ENCODE peak calls at places on chromosomes 3 and 15, in six cellular contexts. I is GM23248, R is A549, K is neural progenitor cell, A is DND-41, E is hepatocyte. G is an unnamed sample.

GRCh38 chr3:140545197-140545596 is 132.7 kb upstream of the TRIM42 start:
- DNase-seq in I (no peak), R (no peak), K (no peak), A (no peak), E (no peak), G (no peak)

GRCh38 chr3:161221881-161222600 is 930 bp downstream of the NMD3 start:
- DNase-seq in R (no peak), I (peak), A (peak), E (peak), K (no peak), G (peak)

GRCh38 chr3:31196881-31197364 is 302.5 kb upstream of the GADL1 start:
- DNase-seq in E (peak), R (no peak), A (no peak), K (no peak), I (peak), G (no peak)

GRCh38 chr3:88984266-88984665 is 123.2 kb upstream of the EPHA3 start:
- DNase-seq in E (no peak), I (no peak), R (no peak), A (no peak), K (no peak), G (no peak)

GRCh38 chr15:42373936-42374335 is 14.6 kb downstream of the CAPN3 start:
- DNase-seq in K (no peak), I (no peak), R (no peak), A (no peak), E (no peak), G (no peak)

GRCh38 chr15:98714906-98715305 is 66.6 kb downstream of the IGF1R start:
- DNase-seq in K (no peak), A (no peak), E (no peak), R (no peak), I (no peak), G (no peak)

GRCh38 chr15:36948982-36949381 is 151.4 kb downstream of the MEIS2 start:
- DNase-seq in I (no peak), K (peak), R (no peak), A (no peak), E (no peak), G (no peak)

GRCh38 chr3:72810659-72811434 is 37.4 kb downstream of the SHQ1 start:
- DNase-seq in K (no peak), I (no peak), E (no peak), A (no peak), R (no peak), G (no peak)

GRCh38 chr3:41338276-41338675 is 139.0 kb downstream of the CTNNB1 start:
- DNase-seq in E (no peak), I (peak), K (no peak), A (no peak), R (no peak), G (no peak)

GRCh38 chr3:161272524-161272923 is 51.4 kb downstream of the NMD3 start:
- DNase-seq in K (no peak), A (no peak), E (no peak), R (no peak), I (no peak), G (no peak)

GRCh38 chr3:164236856-164237255 is 841.4 kb downstream of the SI start:
- DNase-seq in R (no peak), A (no peak), E (no peak), I (no peak), K (no peak), G (no peak)

GRCh38 chr3:146803746-146804145 is 198.6 kb upstream of the PLSCR5 start:
- DNase-seq in K (peak), R (no peak), I (peak), E (no peak), A (no peak), G (no peak)

GRCh38 chr15:81914734-81915234 is 131.0 kb downstream of the MEX3B start:
- DNase-seq in A (no peak), I (no peak), E (no peak), R (no peak), K (no peak), G (no peak)

GRCh38 chr3:134496481-134497071 is 10.7 kb downstream of the CEP63 start:
- DNase-seq in E (no peak), I (no peak), A (no peak), R (no peak), K (no peak), G (no peak)

GRCh38 chr3:50623840-50624474 is 7.0 kb downstream of the MAPKAPK3 start:
- DNase-seq in E (no peak), R (no peak), A (peak), I (peak), K (no peak), G (peak)

GRCh38 chr15:38038659-38039442 is 104.4 kb downstream of the TMCO5A start:
- DNase-seq in E (no peak), K (no peak), I (peak), A (no peak), R (no peak), G (no peak)

GRCh38 chr3:181711325-181712135 is at the start of gene SOX2:
- DNase-seq in A (no peak), R (peak), I (peak), E (peak), K (peak), G (peak)

GRCh38 chr15:57134877-57135276 is 216.4 kb downstream of the TCF12 start:
- DNase-seq in E (no peak), A (no peak), K (no peak), R (no peak), I (no peak), G (no peak)

GRCh38 chr3:195761503-195762248 is 40.9 kb downstream of the MUC20 start:
- DNase-seq in A (peak), E (no peak), K (no peak), R (no peak), I (no peak), G (no peak)

GRCh38 chr3:135576786-135577185 is 388.7 kb upstream of the PPP2R3A start:
- DNase-seq in E (no peak), I (no peak), K (no peak), R (no peak), A (no peak), G (no peak)

GRCh38 chr15:73704869-73705645 is 20.9 kb downstream of the CD276 start:
- DNase-seq in A (peak), K (peak), I (peak), E (peak), R (peak), G (peak)

GRCh38 chr3:169002689-169003088 is 660.8 kb downstream of the MECOM start:
- DNase-seq in I (no peak), R (no peak), K (peak), A (no peak), E (no peak), G (no peak)

GRCh38 chr15:72749700-72750099 is 33.9 kb downstream of the ADPGK start:
- DNase-seq in R (no peak), I (no peak), A (no peak), K (no peak), E (no peak), G (no peak)

GRCh38 chr3:124832782-124833709 is 54.1 kb downstream of the ITGB5 start:
- DNase-seq in E (no peak), K (no peak), I (peak), A (no peak), R (no peak), G (no peak)

GRCh38 chr15:85831415-85832113 is 36.8 kb upstream of the KLHL25 start:
- DNase-seq in R (peak), K (peak), E (peak), A (peak), I (peak), G (no peak)

GRCh38 chr3:54960066-54960465 is 32.2 kb upstream of the LRTM1 start:
- DNase-seq in A (no peak), I (no peak), R (no peak), E (no peak), K (no peak), G (no peak)

GRCh38 chr3:142019794-142020320 is 129.5 kb downstream of the TFDP2 start:
- DNase-seq in K (no peak), E (no peak), I (no peak), A (no peak), R (no peak), G (peak)

GRCh38 chr15:65339436-65339835 is 35.0 kb downstream of the RNU5B-1 start:
- DNase-seq in R (no peak), K (no peak), I (no peak), A (no peak), E (no peak), G (no peak)

GRCh38 chr3:143001369-143002082 is at the start of gene U2SURP:
- DNase-seq in K (peak), I (peak), E (peak), A (peak), R (peak), G (peak)

GRCh38 chr3:128551872-128552271 is 58.9 kb upstream of the GATA2 start:
- DNase-seq in R (no peak), E (no peak), A (no peak), K (no peak), I (no peak), G (no peak)

GRCh38 chr3:133377396-133377795 is 22.5 kb upstream of the BFSP2 start:
- DNase-seq in E (peak), A (no peak), R (peak), I (peak), K (peak), G (peak)

GRCh38 chr15:31434418-31435255 is 108.0 kb downstream of the KLF13 start:
- DNase-seq in K (no peak), E (no peak), A (peak), R (no peak), I (peak), G (peak)

GRCh38 chr3:134453631-134454030 is 32.2 kb downstream of the ANAPC13 start:
- DNase-seq in I (no peak), A (no peak), E (no peak), K (peak), R (no peak), G (no peak)

GRCh38 chr15:88484781-88485246 is 17.3 kb downstream of the MRPS11 start:
- DNase-seq in A (no peak), E (peak), R (no peak), K (peak), I (peak), G (no peak)

GRCh38 chr15:91566116-91566515 is 287.4 kb upstream of the SLCO3A1 start:
- DNase-seq in I (no peak), A (no peak), E (no peak), K (no peak), R (no peak), G (no peak)

GRCh38 chr15:44726136-44726535 is 10.2 kb upstream of the TRIM69 start:
- DNase-seq in E (no peak), A (no peak), I (peak), K (no peak), R (no peak), G (peak)
- H3K27ac ChIP-seq in E (peak), A (peak), I (peak), K (no peak), R (peak), G (peak)

GRCh38 chr3:123587399-123587798 is 2.5 kb upstream of the HACD2 start:
- DNase-seq in R (no peak), I (no peak), K (no peak), A (no peak), E (no peak), G (no peak)
- H3K4me2 ChIP-seq in R (no peak), I (peak), K (no peak), A (no peak), E (peak), G (no peak)

GRCh38 chr15:59953392-59953883 is 50.7 kb upstream of the FOXB1 start:
- DNase-seq in A (no peak), K (no peak), I (no peak), E (peak), R (no peak), G (no peak)
- H3K27ac ChIP-seq in A (no peak), K (no peak), I (no peak), E (peak), R (no peak), G (no peak)

DNA sequence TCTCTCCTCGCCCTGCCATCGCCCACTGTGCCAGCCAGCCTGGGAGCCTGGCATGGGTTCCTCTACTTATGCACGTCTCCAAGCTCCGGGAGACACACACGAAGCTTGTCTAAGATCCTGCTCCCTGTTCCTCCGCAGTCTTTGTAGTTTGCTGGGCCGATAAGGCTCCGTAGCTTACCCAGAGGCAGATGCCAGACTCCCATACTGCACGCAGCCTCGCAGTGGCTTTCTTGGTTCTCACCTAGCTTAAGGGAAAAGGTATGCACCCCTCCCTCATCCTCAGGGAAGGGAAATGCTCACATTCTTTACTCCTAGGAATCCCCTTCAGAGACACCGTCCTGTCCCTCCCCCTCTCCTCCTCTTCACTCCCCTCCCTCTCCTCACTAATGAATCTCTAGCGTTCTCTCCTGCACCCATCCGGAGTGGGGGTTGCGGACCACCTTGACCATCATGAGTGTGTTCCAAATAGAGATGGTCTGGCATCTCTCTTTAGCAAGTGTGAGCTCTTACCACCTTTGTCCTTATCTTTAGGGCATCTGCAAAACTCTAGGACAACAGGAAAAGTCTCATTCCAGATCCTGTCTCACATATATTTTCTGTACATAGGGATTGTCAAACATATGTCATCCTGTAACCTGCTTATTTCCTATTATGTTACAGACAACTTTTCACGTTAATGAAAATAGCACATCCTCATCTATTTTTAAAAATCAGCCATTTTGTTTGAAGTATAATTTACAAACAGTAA is 56.5 kb downstream of the TMEM266 start:
- DNase-seq in R (no peak), K (peak), A (no peak), I (no peak), E (no peak), G (no peak)
- H3K4me2 ChIP-seq in R (no peak), K (peak), A (no peak), I (no peak), E (no peak), G (no peak)

GRCh38 chr3:154182975-154183374 is 61.8 kb downstream of the ARHGEF26 start:
- DNase-seq in R (no peak), K (no peak), I (no peak), A (no peak), E (no peak), G (no peak)
- H3K27ac ChIP-seq in R (no peak), K (no peak), I (no peak), A (no peak), E (no peak), G (no peak)

GRCh38 chr15:83322061-83322460 is 37.6 kb upstream of the BNC1 start:
- DNase-seq in I (peak), A (no peak), E (no peak), R (no peak), K (no peak), G (no peak)

GRCh38 chr15:83320404-83320803 is 35.9 kb upstream of the BNC1 start:
- DNase-seq in A (no peak), E (no peak), K (no peak), R (no peak), I (peak), G (no peak)

GRCh38 chr15:83324799-83325198 is 40.3 kb upstream of the BNC1 start:
- DNase-seq in K (no peak), R (no peak), A (no peak), E (no peak), I (peak), G (no peak)

GRCh38 chr15:83320831-83321230 is 36.4 kb upstream of the BNC1 start:
- DNase-seq in E (no peak), R (no peak), A (no peak), K (no peak), I (peak), G (no peak)

GRCh38 chr15:83323296-83323711 is 38.8 kb upstream of the BNC1 start:
- DNase-seq in A (no peak), E (peak), I (peak), K (no peak), R (peak), G (no peak)
- H3K4me2 ChIP-seq in A (no peak), E (no peak), I (peak), K (no peak), R (peak), G (no peak)

GRCh38 chr3:46497556-46498265 is at the start of gene RTP3:
- DNase-seq in K (no peak), R (no peak), I (no peak), E (no peak), A (no peak), G (no peak)
- H3K27ac ChIP-seq in K (no peak), R (no peak), I (no peak), E (no peak), A (peak), G (no peak)

G was measured in MM.1S.